ENCODE peak calls at places on chromosomes 4 and X, in five cellular contexts. E is breast epithelium, M is HCT116, S is upper lobe of left lung, V is stomach. L is an unnamed sample.

GRCh38 chr4:40840985-40841571 is 91.3 kb downstream of the NSUN7 start:
- DNase-seq in M (peak), S (peak), V (peak), E (peak), L (peak)

GRCh38 chr4:111066887-111067286 is 444.0 kb upstream of the PITX2 start:
- DNase-seq in V (no peak), S (no peak), M (no peak), E (no peak), L (no peak)

GRCh38 chr4:24680746-24681145 is 96.4 kb upstream of the DHX15 start:
- DNase-seq in E (no peak), V (no peak), M (no peak), S (no peak), L (no peak)

GRCh38 chr4:86522349-86522748 is 71.8 kb upstream of the PTPN13 start:
- DNase-seq in V (no peak), S (no peak), M (no peak), E (no peak), L (no peak)

GRCh38 chr4:189785257-189785656 is 155.4 kb upstream of the FRG1 start:
- DNase-seq in S (no peak), V (no peak), E (no peak), M (no peak), L (no peak)

GRCh38 chr4:128751354-128751753 is 58.1 kb upstream of the JADE1 start:
- DNase-seq in S (no peak), M (no peak), V (no peak), E (no peak), L (no peak)

GRCh38 chrX:52353838-52354237 is 15.0 kb upstream of the XAGE2 start:
- DNase-seq in V (no peak), M (no peak), S (no peak), E (no peak), L (no peak)

GRCh38 chrX:43474321-43474720 is 181.8 kb upstream of the MAOA start:
- DNase-seq in S (no peak), M (peak), E (no peak), V (no peak), L (no peak)

GRCh38 chr4:147057631-147057980 is 111.9 kb upstream of the TTC29 start:
- DNase-seq in V (no peak), M (no peak), E (no peak), S (no peak), L (no peak)

GRCh38 chr4:159248383-159249178 is 145.7 kb downstream of the RAPGEF2 start:
- DNase-seq in M (no peak), S (no peak), V (no peak), E (no peak), L (no peak)

GRCh38 chrX:11540532-11541377 is 125.0 kb downstream of the ARHGAP6 start:
- DNase-seq in E (no peak), S (peak), V (no peak), M (no peak), L (no peak)

GRCh38 chr4:4673070-4673469 is 131.2 kb upstream of the STX18 start:
- DNase-seq in E (no peak), S (no peak), V (no peak), M (peak), L (peak)
- H3K4me3 ChIP-seq in E (no peak), S (no peak), V (no peak), M (peak), L (no peak)

DNA sequence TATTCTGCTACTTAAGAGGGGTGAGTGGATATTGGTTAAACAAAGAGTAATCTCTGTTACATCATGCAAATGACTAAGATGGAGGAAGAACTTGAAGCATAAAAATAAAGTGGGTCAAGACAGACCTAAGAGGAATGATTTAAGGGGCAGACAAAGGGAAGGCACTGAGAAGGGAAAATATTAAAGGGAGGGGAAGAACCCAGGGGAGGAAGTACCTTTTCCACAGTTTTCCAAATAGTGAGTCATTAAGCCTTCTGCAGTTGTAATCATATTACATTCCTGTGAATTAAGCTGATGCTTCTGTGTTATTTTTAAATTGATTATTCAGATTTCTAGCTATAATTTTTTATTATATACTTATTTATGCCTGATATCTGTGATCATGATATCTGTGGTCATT is 253.3 kb downstream of the CENPC start:
- DNase-seq in S (no peak), E (no peak), M (no peak), V (no peak), L (no peak)
- TF ChIP-seq POLR2AphosphoS5 in S (no peak), E (no peak), M (no peak), V (no peak), L (no peak)

DNA sequence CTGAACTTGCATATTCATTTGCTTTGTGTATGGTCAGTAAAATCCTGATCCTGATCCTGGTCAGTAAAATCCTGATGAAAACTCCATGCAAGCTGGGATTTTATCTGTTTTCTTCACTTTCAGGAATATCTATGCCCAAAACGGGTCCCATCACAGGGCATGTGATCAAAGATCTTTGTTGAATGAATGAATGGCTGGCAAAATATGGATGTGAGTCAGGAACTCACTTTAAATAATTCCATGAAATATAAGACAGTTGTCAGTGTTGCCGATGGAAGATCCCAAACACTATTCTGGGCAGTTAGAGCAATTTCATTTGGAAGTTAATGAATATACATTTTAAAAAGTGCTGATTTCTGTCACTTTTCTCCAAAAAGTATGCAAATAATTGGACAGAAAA is 598.4 kb downstream of the GBA3 start:
- DNase-seq in S (no peak), V (no peak), M (no peak), E (no peak), L (no peak)
- H3K27ac ChIP-seq in S (no peak), V (no peak), M (no peak), E (no peak), L (no peak)

GRCh38 chr4:45484740-45485139 is 639.1 kb downstream of the GABRG1 start:
- DNase-seq in S (no peak), V (no peak), E (no peak), M (no peak), L (no peak)
- H3K4me3 ChIP-seq in S (no peak), V (no peak), E (no peak), M (no peak), L (no peak)

GRCh38 chr4:169295822-169296221 is 25.1 kb upstream of the SH3RF1 start:
- DNase-seq in S (no peak), M (no peak), V (no peak), E (no peak), L (no peak)

GRCh38 chr4:169293343-169294176 is 22.8 kb upstream of the SH3RF1 start:
- DNase-seq in M (no peak), E (no peak), S (peak), V (no peak), L (no peak)
- TF ChIP-seq POLR2AphosphoS5 in M (no peak), E (no peak), S (no peak), V (no peak), L (no peak)